ENCODE peak calls at places on chromosome 18, in six cellular contexts. F, Z, E, C, Q and X are unnamed samples.

GRCh38 chr18:79898952-79899608 is 52.4 kb downstream of the SLC66A2 start:
- DNase-seq in F (no peak), Z (no peak), E (no peak), C (no peak), Q (peak), X (no peak)

GRCh38 chr18:79581911-79582310 is 97.7 kb upstream of the CTDP1 start:
- DNase-seq in F (no peak), Z (no peak), E (no peak), C (no peak), Q (peak), X (no peak)

GRCh38 chr18:1663879-1664705 is 759.4 kb downstream of the ADCYAP1 start:
- DNase-seq in F (no peak), Z (peak), E (peak), C (peak), Q (no peak), X (peak)

GRCh38 chr18:68848242-68848641 is 50.4 kb downstream of the CCDC102B start:
- DNase-seq in F (no peak), Z (no peak), E (no peak), C (no peak), Q (no peak), X (no peak)

GRCh38 chr18:28768791-28769768 is 592.1 kb upstream of the CDH2 start:
- DNase-seq in F (no peak), Z (peak), E (no peak), C (no peak), Q (no peak), X (peak)

GRCh38 chr18:9182852-9183399 is 46.3 kb downstream of the ANKRD12 start:
- DNase-seq in F (no peak), Z (no peak), E (no peak), C (no peak), Q (no peak), X (no peak)

GRCh38 chr18:8238507-8238906 is 370.7 kb upstream of the RAB12 start:
- DNase-seq in F (no peak), Z (no peak), E (no peak), C (no peak), Q (no peak), X (no peak)

GRCh38 chr18:41144444-41144843 is 810.6 kb upstream of the PIK3C3 start:
- DNase-seq in F (no peak), Z (peak), E (no peak), C (no peak), Q (no peak), X (no peak)

GRCh38 chr18:3411854-3412268 is 38.1 kb upstream of the TGIF1 start:
- DNase-seq in F (peak), Z (peak), E (peak), C (no peak), Q (no peak), X (peak)

GRCh38 chr18:79784071-79784913 is 13.4 kb upstream of the KCNG2 start:
- DNase-seq in F (no peak), Z (no peak), E (no peak), C (no peak), Q (no peak), X (no peak)

GRCh38 chr18:34867520-34867919 is 157.4 kb downstream of the DTNA start:
- DNase-seq in F (no peak), Z (no peak), E (peak), C (no peak), Q (no peak), X (peak)

GRCh38 chr18:62187543-62188378 is 706 bp downstream of the RELCH start:
- DNase-seq in F (peak), Z (peak), E (no peak), C (no peak), Q (no peak), X (peak)

GRCh38 chr18:24396082-24396623 is 1.5 kb downstream of the OSBPL1A start:
- DNase-seq in F (no peak), Z (no peak), E (no peak), C (no peak), Q (no peak), X (no peak)

GRCh38 chr18:58603365-58604067 is 25.4 kb downstream of the ALPK2 start:
- DNase-seq in F (no peak), Z (peak), E (no peak), C (no peak), Q (no peak), X (no peak)

GRCh38 chr18:48819276-48819675 is 131.5 kb downstream of the SMAD7 start:
- DNase-seq in F (no peak), Z (no peak), E (peak), C (no peak), Q (peak), X (no peak)

GRCh38 chr18:10927290-10927979 is 221.9 kb downstream of the PIEZO2 start:
- DNase-seq in F (no peak), Z (peak), E (no peak), C (peak), Q (no peak), X (peak)

GRCh38 chr18:48959921-48960920 is 9.5 kb upstream of the SMAD7 start:
- DNase-seq in F (no peak), Z (peak), E (no peak), C (no peak), Q (no peak), X (peak)

GRCh38 chr18:47798366-47798765 is 132.1 kb downstream of the SMAD2 start:
- DNase-seq in F (no peak), Z (no peak), E (no peak), C (no peak), Q (no peak), X (no peak)